ENCODE peak calls at places on chromosomes 16 and 17, in eight cellular contexts. Q, D, V, J, K, U, A and S are unnamed samples.

GRCh38 chr16:57740423-57741071 is 5.0 kb downstream of the KATNB1 start:
- DNase-seq in D (no peak), V (no peak), A (no peak), U (no peak), K (no peak), Q (no peak), J (no peak), S (no peak)

GRCh38 chr16:30769379-30770089 is 7.4 kb downstream of the RNF40 start:
- DNase-seq in D (no peak), J (peak; percentile 35), A (no peak), V (no peak), Q (no peak), K (no peak), U (no peak), S (no peak)

GRCh38 chr16:6836771-6837170 is 495.9 kb upstream of the RBFOX1 start:
- DNase-seq in K (no peak), A (no peak), J (no peak), Q (no peak), V (no peak), U (no peak), D (no peak), S (no peak)

GRCh38 chr16:57025941-57026777 is 36.8 kb downstream of the NLRC5 start:
- DNase-seq in V (no peak), J (no peak), A (peak; percentile 60), Q (no peak), K (peak; percentile 59), U (no peak), D (no peak), S (no peak)

GRCh38 chr16:2039286-2040030 is 8.2 kb downstream of the NTHL1 start:
- DNase-seq in D (peak; percentile 96), V (peak; percentile 90), K (peak; percentile 79), U (peak; percentile 83), J (peak; percentile 92), A (peak; percentile 96), Q (peak; percentile 72), S (peak; percentile 83)

GRCh38 chr17:7282752-7283321 is 1.3 kb downstream of the SLC2A4 start:
- DNase-seq in J (no peak), Q (no peak), U (peak; percentile 17), K (no peak), A (peak; percentile 78), V (peak; percentile 56), D (no peak), S (no peak)

GRCh38 chr16:86626966-86627365 is 48.6 kb downstream of the FOXL1 start:
- DNase-seq in Q (no peak), U (no peak), A (no peak), V (no peak), D (no peak), J (no peak), K (no peak), S (no peak)

GRCh38 chr16:70416748-70417616 is 21.9 kb downstream of the ST3GAL2 start:
- DNase-seq in V (peak; percentile 58), A (no peak), J (no peak), D (no peak), U (no peak), Q (no peak), K (no peak), S (no peak)

GRCh38 chr16:9612267-9612666 is 520.8 kb downstream of the HAPSTR1 start:
- DNase-seq in U (no peak), A (no peak), J (no peak), K (no peak), D (no peak), V (no peak), Q (no peak), S (no peak)

GRCh38 chr17:1058423-1059130 is 61.6 kb downstream of the TIMM22 start:
- DNase-seq in V (peak; percentile 41), A (no peak), U (peak; percentile 70), Q (no peak), D (peak; percentile 76), J (no peak), K (no peak), S (peak; percentile 71)

GRCh38 chr17:63247706-63248105 is 198.4 kb downstream of the CYB561 start:
- DNase-seq in V (no peak), D (no peak), Q (no peak), K (no peak), J (no peak), A (no peak), U (peak; percentile 16), S (no peak)

GRCh38 chr17:17171991-17172939 is 33.9 kb downstream of the PLD6 start:
- DNase-seq in U (no peak), Q (no peak), K (peak; percentile 73), A (no peak), V (no peak), D (no peak), J (no peak), S (no peak)

GRCh38 chr17:18141210-18141803 is 32.8 kb downstream of the MYO15A start:
- DNase-seq in D (peak; percentile 64), K (no peak), V (peak; percentile 30), Q (no peak), J (no peak), U (peak; percentile 72), A (no peak), S (no peak)

GRCh38 chr16:19711643-19712042 is 6.4 kb downstream of the KNOP1 start:
- DNase-seq in U (no peak), J (no peak), D (no peak), Q (no peak), K (no peak), V (no peak), A (peak; percentile 62), S (no peak)

GRCh38 chr16:783404-784161 is 4.6 kb downstream of the RPUSD1 start:
- DNase-seq in A (no peak), K (no peak), J (peak; percentile 84), D (no peak), U (no peak), Q (no peak), V (no peak), S (peak; percentile 43)

GRCh38 chr17:57810740-57811632 is 38.9 kb downstream of the MRPS23 start:
- DNase-seq in Q (no peak), A (peak; percentile 84), U (peak; percentile 74), D (no peak), K (peak; percentile 59), V (peak; percentile 25), J (peak; percentile 76), S (no peak)
- TF ChIP-seq EP300 in Q (no peak), A (no peak), U (peak; percentile 67), D (no peak), K (no peak), V (no peak), J (no peak), S (no peak)

GRCh38 chr17:68198931-68199836 is 48.7 kb upstream of the AMZ2 start:
- DNase-seq in A (no peak), V (no peak), Q (no peak), J (no peak), U (peak; percentile 72), D (peak; percentile 58), K (peak; percentile 61), S (no peak)

GRCh38 chr17:68199837-68200688 is 47.8 kb upstream of the AMZ2 start:
- DNase-seq in J (no peak), V (no peak), A (no peak), D (no peak), Q (no peak), U (peak; percentile 46), K (peak; percentile 44), S (no peak)

GRCh38 chr17:68197997-68198930 is 49.6 kb upstream of the AMZ2 start:
- DNase-seq in Q (no peak), K (peak; percentile 68), A (no peak), V (no peak), U (peak; percentile 46), D (no peak), J (no peak), S (peak; percentile 45)

GRCh38 chr17:68201425-68201785 is 46.4 kb upstream of the AMZ2 start:
- DNase-seq in J (no peak), V (no peak), Q (no peak), A (no peak), U (no peak), D (no peak), K (no peak), S (no peak)

GRCh38 chr17:68200689-68201424 is 47.0 kb upstream of the AMZ2 start:
- DNase-seq in U (peak; percentile 94), D (peak; percentile 82), V (peak; percentile 75), A (peak; percentile 86), J (peak; percentile 81), K (peak; percentile 83), Q (peak; percentile 67), S (peak; percentile 80)
- H3K4me3 ChIP-seq in U (peak overlapping the region; percentile 55), D (peak overlapping the region; percentile 15), V (peak overlapping the region; percentile 31), A (peak overlapping the region; percentile 22), J (no peak overlapping the region), K (peak overlapping the region; percentile 58), Q (peak overlapping the region; percentile 41), S (peak overlapping the region; percentile 36)

GRCh38 chr16:51762081-51762995 is 611.3 kb upstream of the SALL1 start:
- DNase-seq in D (peak; percentile 70), K (peak; percentile 70), J (peak; percentile 90), U (peak; percentile 76), V (peak; percentile 52), Q (peak; percentile 48), A (peak; percentile 79), S (peak; percentile 85)
- TF ChIP-seq CTCF in D (peak; percentile 84), K (peak; percentile 38), J (peak; percentile 73), U (peak; percentile 95), V (peak; percentile 96), Q (peak; percentile 78), A (peak; percentile 78), S (no peak)

GRCh38 chr16:67249178-67249759 is 490 bp downstream of the SLC9A5 start:
- DNase-seq in U (no peak), K (no peak), J (no peak), Q (no peak), A (peak; percentile 66), D (no peak), V (no peak), S (no peak)

GRCh38 chr16:67246945-67247697 is at the start of gene FHOD1:
- DNase-seq in V (peak; percentile 83), D (peak; percentile 95), A (peak; percentile 99), Q (peak; percentile 98), J (peak; percentile 100), K (peak; percentile 98), U (peak; percentile 93), S (peak; percentile 99)

GRCh38 chr16:67247698-67248400 is 568 bp upstream of the FHOD1 start:
- DNase-seq in V (no peak), J (no peak), Q (no peak), K (no peak), A (no peak), U (no peak), D (no peak), S (no peak)

GRCh38 chr16:67249762-67250327 is 1.1 kb downstream of the SLC9A5 start:
- DNase-seq in V (no peak), Q (no peak), A (peak; percentile 50), U (no peak), J (no peak), K (no peak), D (no peak), S (no peak)

DNA sequence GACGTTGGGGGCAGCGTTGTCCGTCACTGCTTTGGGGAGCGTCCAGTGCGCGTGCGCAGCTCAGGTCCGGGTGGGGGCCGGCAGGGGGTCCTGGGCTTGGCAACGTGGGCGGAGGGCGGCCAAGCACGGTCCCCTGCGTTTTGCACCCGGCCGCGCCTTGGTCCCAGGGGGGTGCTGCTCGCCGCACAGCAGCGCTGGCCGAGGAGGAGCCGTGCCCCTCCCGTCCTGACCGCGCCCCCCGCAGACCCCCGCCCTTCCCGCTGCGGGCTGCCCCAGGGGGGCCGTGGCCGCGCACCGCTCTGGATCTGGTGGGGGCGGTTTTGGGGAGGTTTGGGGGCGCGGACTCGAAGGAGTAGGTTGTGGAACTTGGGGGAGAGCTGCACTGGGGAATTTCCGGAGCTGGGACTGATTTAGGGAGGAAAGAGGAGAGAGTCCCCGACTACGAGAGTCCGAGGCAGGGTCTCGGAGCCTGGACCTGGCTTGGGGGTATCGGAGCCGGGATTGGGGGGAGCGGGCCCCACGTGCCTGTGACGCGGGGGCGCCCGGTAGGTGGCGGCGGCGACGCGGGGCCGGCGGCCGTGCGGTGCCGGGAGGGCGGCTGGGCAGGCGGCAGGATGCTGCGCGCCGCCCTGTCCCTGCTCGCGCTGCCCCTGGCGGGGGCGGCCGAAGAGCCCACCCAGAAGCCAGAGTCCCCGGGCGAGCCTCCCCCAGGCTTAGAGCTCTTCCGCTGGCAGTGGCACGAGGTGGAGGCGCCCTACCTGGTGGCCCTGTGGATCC is at the start of gene SLC9A5:
- DNase-seq in Q (no peak), K (no peak), J (peak; percentile 65), A (peak; percentile 75), D (no peak), V (no peak), U (peak; percentile 86), S (no peak)
- TF ChIP-seq EP300 in Q (no peak), K (no peak), J (no peak), A (no peak), D (no peak), V (no peak), U (no peak), S (no peak)